ENCODE peak calls at places on chromosomes 11 and 22, in ten cellular contexts. K is HepG2; L is natural killer cell; T is aorta; N is CD8-positive, alpha-beta T cell; X is stimulated activated effector memory CD8-positive, alpha-beta T cell treated with anti-CD3 and anti-CD28 coated beads, Interleukin-12 subunit alpha, Interleukin-12 subunit beta, amount 100 ng/mL, for 72 hours; A is right lobe of liver; M is GM23338; S is sciatic nerve; I is left cardiac atrium. U is an unnamed sample.

GRCh38 chr11:73293356-73293936 is 14.6 kb upstream of the ARHGEF17 start:
- ATAC-seq in K (no peak), L (no peak), T (no peak), N (no peak), X (no peak), A (no peak), M (no peak), S (no peak), I (no peak), U (no peak)

GRCh38 chr11:126438272-126438671 is 82.8 kb downstream of the ST3GAL4 start:
- ATAC-seq in K (no peak), L (no peak), T (no peak), N (no peak), X (no peak), A (no peak), M (no peak), S (no peak), I (peak), U (no peak)

GRCh38 chr11:116281173-116282160 is 491.3 kb downstream of the BUD13 start:
- ATAC-seq in K (no peak), L (no peak), T (no peak), N (no peak), X (no peak), A (no peak), M (peak), S (no peak), I (no peak), U (no peak)

GRCh38 chr11:106176817-106177216 is 99.4 kb downstream of the AASDHPPT start:
- ATAC-seq in K (no peak), L (no peak), T (no peak), N (no peak), X (no peak), A (no peak), M (no peak), S (no peak), I (no peak), U (no peak)

GRCh38 chr11:10651579-10652361 is 41.8 kb downstream of the IRAG1 start:
- ATAC-seq in K (no peak), L (no peak), T (peak), N (no peak), X (no peak), A (no peak), M (no peak), S (no peak), I (no peak), U (no peak)

GRCh38 chr22:20211409-20211996 is 56.6 kb downstream of the RTN4R start:
- ATAC-seq in K (no peak), L (no peak), T (no peak), N (no peak), X (no peak), A (no peak), M (peak), S (peak), I (no peak), U (no peak)

GRCh38 chr11:133712235-133712634 is 133.1 kb downstream of the SPATA19 start:
- ATAC-seq in K (no peak), L (no peak), T (no peak), N (no peak), X (no peak), A (no peak), M (peak), S (no peak), I (no peak), U (no peak)

GRCh38 chr22:50326959-50327710 is at the start of gene DENND6B:
- ATAC-seq in K (peak), L (peak), T (peak), N (peak), X (peak), A (peak), M (peak), S (peak), I (peak), U (peak)

GRCh38 chr11:123202723-123203122 is 7.7 kb upstream of the CLMP start:
- ATAC-seq in K (no peak), L (no peak), T (no peak), N (no peak), X (peak), A (no peak), M (no peak), S (peak), I (peak), U (peak)

U was measured in gastroesophageal sphincter.